ENCODE peak calls at places on chromosomes 11 and 22, in four cellular contexts. W is kidney glomerular epithelial cell, Z is RWPE1, D is astrocyte of the hippocampus. R is an unnamed sample.

GRCh38 chr11:2445107-2445947 is 519 bp downstream of the KCNQ1 start:
- DNase-seq in W (no peak), Z (no peak), D (peak), R (no peak)

GRCh38 chr22:47175151-47175760 is 412.8 kb downstream of the TBC1D22A start:
- DNase-seq in W (no peak), Z (no peak), D (no peak), R (peak)

GRCh38 chr11:10379433-10379832 is 74.6 kb downstream of the ADM start:
- DNase-seq in W (no peak), Z (no peak), D (no peak), R (no peak)

GRCh38 chr11:2891291-2891690 is 5.7 kb upstream of the CDKN1C start:
- DNase-seq in W (no peak), Z (no peak), D (no peak), R (peak)

GRCh38 chr11:3231851-3232744 is at the start of gene MRGPRE:
- DNase-seq in W (no peak), Z (no peak), D (no peak), R (peak)

GRCh38 chr22:40499187-40499753 is 128.9 kb downstream of the SGSM3 start:
- DNase-seq in W (peak), Z (peak), D (peak), R (no peak)

GRCh38 chr11:6911378-6911777 is 9.4 kb upstream of the OR2D3 start:
- DNase-seq in W (no peak), Z (no peak), D (no peak), R (no peak)

GRCh38 chr11:103878646-103879045 is 157.8 kb upstream of the DDI1 start:
- DNase-seq in W (no peak), Z (no peak), D (no peak), R (no peak)

GRCh38 chr22:45895436-45896152 is 81.4 kb downstream of the WNT7B start:
- DNase-seq in W (no peak), Z (no peak), D (no peak), R (no peak)

GRCh38 chr11:86116996-86117705 is 48.3 kb upstream of the PICALM start:
- DNase-seq in W (peak), Z (no peak), D (peak), R (no peak)

GRCh38 chr22:49107961-49108530 is 719.6 kb downstream of the BRD1 start:
- DNase-seq in W (no peak), Z (no peak), D (no peak), R (no peak)

GRCh38 chr11:117220999-117221774 is 10.7 kb downstream of the PCSK7 start:
- DNase-seq in W (no peak), Z (no peak), D (no peak), R (no peak)

GRCh38 chr11:132844956-132845355 is 687.3 kb downstream of the OPCML start:
- DNase-seq in W (peak), Z (peak), D (peak), R (no peak)

GRCh38 chr11:114228401-114229061 is 67.7 kb upstream of the NNMT start:
- DNase-seq in W (no peak), Z (no peak), D (no peak), R (peak)

GRCh38 chr22:36191106-36191836 is 10.3 kb downstream of the APOL4 start:
- DNase-seq in W (no peak), Z (no peak), D (peak), R (no peak)

GRCh38 chr11:94897330-94897768 is 76.0 kb downstream of the CWC15 start:
- DNase-seq in W (peak), Z (peak), D (peak), R (peak)

GRCh38 chr11:122181372-122181771 is 65.4 kb upstream of the BLID start:
- DNase-seq in W (no peak), Z (no peak), D (no peak), R (no peak)

GRCh38 chr22:19766506-19767426 is 6.2 kb downstream of the TBX1 start:
- DNase-seq in W (no peak), Z (peak), D (peak), R (no peak)